ENCODE peak calls at places on chromosome 21, in eight cellular contexts. E, Q, M, H, B, W, F and A are unnamed samples.
A peak's percentile ranks its signal among the peaks of the same experiment; 100 is the strongest.

GRCh38 chr21:46517361-46517760 is 58.7 kb downstream of the DIP2A start:
- DNase-seq in M (no peak), H (no peak), Q (peak; percentile 33), E (no peak), B (no peak), W (no peak), F (no peak), A (no peak)

GRCh38 chr21:21921410-21922232 is 923.4 kb downstream of the NCAM2 start:
- DNase-seq in E (no peak), W (no peak), B (no peak), F (no peak), M (no peak), Q (no peak), H (no peak), A (no peak)

GRCh38 chr21:27026501-27026900 is 59.6 kb upstream of the ADAMTS5 start:
- DNase-seq in Q (no peak), F (no peak), E (no peak), W (peak; percentile 53), M (no peak), H (no peak), B (no peak), A (no peak)

GRCh38 chr21:28207776-28208175 is 784.9 kb downstream of the LTN1 start:
- DNase-seq in B (no peak), W (no peak), Q (no peak), H (no peak), E (no peak), F (no peak), M (no peak), A (no peak)

GRCh38 chr21:40047993-40048730 is 180.9 kb downstream of the PCP4 start:
- DNase-seq in Q (no peak), M (no peak), E (peak; percentile 20), F (no peak), H (no peak), B (no peak), W (no peak), A (no peak)

GRCh38 chr21:41254090-41254700 is 62.4 kb upstream of the FAM3B start:
- DNase-seq in H (no peak), E (peak; percentile 11), Q (no peak), F (no peak), W (peak; percentile 8), M (no peak), B (no peak), A (no peak)

GRCh38 chr21:43352568-43353281 is 74.2 kb downstream of the SIK1 start:
- DNase-seq in E (no peak), W (no peak), F (no peak), Q (no peak), B (no peak), M (no peak), H (no peak), A (no peak)

GRCh38 chr21:40011371-40011770 is 144.1 kb downstream of the PCP4 start:
- DNase-seq in W (no peak), H (no peak), F (no peak), B (no peak), E (no peak), Q (no peak), M (no peak), A (no peak)

GRCh38 chr21:39730418-39731107 is 14.4 kb upstream of the IGSF5 start:
- DNase-seq in M (no peak), E (no peak), H (no peak), W (no peak), Q (no peak), B (no peak), F (no peak), A (no peak)

GRCh38 chr21:17819878-17820232 is 699 bp upstream of the C21orf91 start:
- DNase-seq in E (no peak), F (no peak), M (no peak), W (no peak), Q (no peak), H (no peak), B (no peak), A (no peak)

GRCh38 chr21:36029309-36029708 is 31.0 kb downstream of the SETD4 start:
- DNase-seq in E (no peak), Q (no peak), B (no peak), H (no peak), M (no peak), F (no peak), W (no peak), A (no peak)

GRCh38 chr21:46005481-46005881 is 23.9 kb downstream of the COL6A1 start:
- DNase-seq in W (peak; percentile 52), H (peak; percentile 33), M (no peak), Q (peak; percentile 19), B (no peak), F (peak; percentile 64), E (no peak), A (no peak)

DNA sequence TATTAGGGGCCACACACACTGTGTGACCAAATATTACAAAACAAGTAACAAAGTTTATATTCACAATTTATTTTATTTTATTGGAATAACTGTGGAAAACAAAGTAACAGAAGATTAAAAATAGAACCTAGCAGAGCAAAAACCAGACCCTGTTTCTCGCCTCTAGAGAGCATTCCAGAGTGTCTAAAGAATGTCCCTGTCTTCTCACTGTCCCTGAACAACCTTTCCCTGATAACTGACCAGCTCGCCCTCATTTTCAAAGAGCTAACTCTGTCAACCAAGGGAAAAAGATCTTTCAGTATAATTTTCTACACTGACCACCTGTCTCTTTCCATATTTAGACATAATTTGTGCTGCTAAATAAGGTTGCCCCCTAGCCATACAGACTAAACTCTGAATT is 646.9 kb downstream of the USP25 start:
- DNase-seq in E (no peak), B (no peak), H (no peak), M (no peak), Q (no peak), F (no peak), W (no peak), A (no peak)
- H3K27ac ChIP-seq in E (no peak overlapping the region), B (no peak overlapping the region), H (no peak overlapping the region), M (no peak overlapping the region), Q (peak overlapping the region; percentile 30), F (no peak overlapping the region), W (no peak overlapping the region), A (no peak overlapping the region)

GRCh38 chr21:14877581-14878228 is 187.1 kb downstream of the NRIP1 start:
- DNase-seq in W (no peak), M (no peak), E (peak; percentile 69), B (no peak), H (no peak), Q (no peak), F (no peak), A (no peak)
- H3K4me1 ChIP-seq in W (peaks cover 4% of the 10 kb centered on the region), M (no peaks in the 10 kb centered on the region), E (peaks cover 22% of the 10 kb centered on the region), B (no peaks in the 10 kb centered on the region), H (no peaks in the 10 kb centered on the region), Q (no peaks in the 10 kb centered on the region), F (peaks cover 60% of the 10 kb centered on the region), A (no peaks in the 10 kb centered on the region)

GRCh38 chr21:8990326-8991087 is 1530.9 kb upstream of the TPTE start:
- DNase-seq in Q (no peak), B (no peak), F (no peak), W (peak; percentile 54), M (no peak), H (no peak), E (no peak), A (no peak)

GRCh38 chr21:8989883-8990325 is 1531.5 kb upstream of the TPTE start:
- DNase-seq in F (no peak), M (no peak), Q (no peak), W (peak; percentile 65), B (no peak), E (no peak), H (no peak), A (no peak)

GRCh38 chr21:8991088-8991907 is 1530.1 kb upstream of the TPTE start:
- DNase-seq in Q (no peak), B (no peak), F (no peak), M (no peak), E (no peak), H (no peak), W (peak; percentile 54), A (no peak)

GRCh38 chr21:8988696-8989095 is 1532.7 kb upstream of the TPTE start:
- DNase-seq in B (no peak), E (no peak), W (no peak), F (no peak), Q (no peak), H (no peak), M (no peak), A (no peak)

DNA sequence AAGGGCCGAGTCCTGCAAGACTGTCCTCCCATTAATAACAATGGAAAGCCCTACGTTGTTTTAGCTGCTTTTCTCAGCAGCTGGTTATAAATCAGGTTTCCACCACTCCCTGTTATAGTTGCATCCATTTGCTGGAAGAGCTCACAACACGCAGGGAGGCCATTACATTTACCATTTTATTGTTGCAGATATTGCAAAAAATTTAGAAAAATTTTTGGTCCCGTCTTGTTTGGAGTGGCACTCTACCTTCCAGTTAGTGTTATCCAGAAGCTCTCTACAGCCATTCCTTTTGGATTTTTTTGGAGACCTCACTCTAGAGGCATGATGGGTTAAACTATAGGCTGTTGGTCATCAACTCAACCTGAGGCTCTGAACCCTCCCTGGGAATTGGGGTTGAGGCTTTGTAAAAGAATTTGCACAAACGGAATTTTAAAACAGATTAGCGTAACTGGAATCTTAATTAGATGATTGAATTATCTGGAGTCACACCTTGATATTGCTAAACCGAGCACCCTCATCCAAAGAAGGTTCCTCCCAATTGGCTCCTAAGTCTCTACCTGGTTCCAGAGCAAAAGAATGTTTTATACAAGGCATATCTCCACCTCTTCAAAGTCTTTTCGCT is 1532.0 kb upstream of the TPTE start:
- DNase-seq in E (no peak), Q (no peak), B (no peak), F (no peak), H (no peak), W (no peak), M (no peak), A (no peak)
- H3K4me3 ChIP-seq in E (no peak overlapping the region), Q (no peak overlapping the region), B (no peak overlapping the region), F (no peak overlapping the region), H (no peak overlapping the region), W (peak overlapping the region; percentile 46), M (no peak overlapping the region), A (no peak overlapping the region)

GRCh38 chr21:33762798-33763572 is 120.7 kb downstream of the ITSN1 start:
- DNase-seq in B (no peak), W (no peak), Q (no peak), H (no peak), F (no peak), E (peak; percentile 28), M (no peak), A (no peak)

GRCh38 chr21:33761104-33762036 is 119.1 kb downstream of the ITSN1 start:
- DNase-seq in F (no peak), M (no peak), E (peak; percentile 81), B (no peak), Q (no peak), W (no peak), H (no peak), A (no peak)

GRCh38 chr21:33763573-33763881 is 121.2 kb downstream of the ITSN1 start:
- DNase-seq in Q (no peak), E (no peak), W (no peak), H (no peak), B (no peak), F (no peak), M (no peak), A (no peak)

GRCh38 chr21:33755354-33755753 is 113.1 kb downstream of the ITSN1 start:
- DNase-seq in W (no peak), B (no peak), H (no peak), F (no peak), E (no peak), M (no peak), Q (no peak), A (no peak)

DNA sequence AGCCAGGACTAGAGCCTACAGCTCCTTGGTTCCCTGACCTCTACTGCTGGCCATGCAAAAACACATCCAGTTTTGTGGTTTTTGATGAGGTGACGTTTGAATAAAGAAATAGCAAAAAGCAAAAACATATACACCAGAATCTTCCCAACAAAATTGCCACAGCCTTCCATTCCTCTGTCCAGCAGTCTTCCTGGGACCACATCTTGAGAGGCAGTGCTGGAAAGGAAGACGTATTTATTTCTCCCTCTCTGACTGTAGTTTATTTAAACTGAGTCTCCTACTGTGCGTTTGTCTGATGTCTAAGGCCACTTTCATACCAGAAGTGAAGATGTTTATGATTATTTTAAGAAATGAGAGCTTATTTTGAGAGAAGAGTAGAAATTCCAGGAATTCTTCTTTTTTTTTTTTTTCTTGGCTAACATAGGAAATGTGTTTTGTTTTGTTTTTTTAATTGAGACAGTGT is 118.4 kb downstream of the ITSN1 start:
- DNase-seq in H (no peak), E (no peak), M (no peak), Q (no peak), B (no peak), F (no peak), W (no peak), A (no peak)
- H3K27ac ChIP-seq in H (no peak overlapping the region), E (no peak overlapping the region), M (no peak overlapping the region), Q (peak overlapping the region; percentile 72), B (no peak overlapping the region), F (no peak overlapping the region), W (no peak overlapping the region), A (no peak overlapping the region)